ENCODE peak calls at places on chromosomes 2 and 18, in six cellular contexts. C, O, N, F, P and W are unnamed samples.

GRCh38 chr2:62785810-62786593 is 80.5 kb downstream of the EHBP1 start:
- DNase-seq in O (no peak), N (no peak), P (no peak), C (no peak), F (no peak), W (no peak)

GRCh38 chr2:116754371-116755101 is 1060.0 kb upstream of the DDX18 start:
- DNase-seq in F (no peak), N (no peak), P (no peak), C (no peak), O (no peak), W (peak)

GRCh38 chr2:42371621-42372473 is 10.8 kb upstream of the COX7A2L start:
- DNase-seq in P (no peak), C (no peak), N (no peak), F (no peak), O (no peak), W (peak)

GRCh38 chr2:101083613-101084012 is 67.6 kb downstream of the TBC1D8 start:
- DNase-seq in C (no peak), N (peak), F (no peak), P (no peak), O (no peak), W (no peak)

GRCh38 chr2:57881998-57882884 is 164.4 kb upstream of the VRK2 start:
- DNase-seq in O (no peak), C (no peak), P (no peak), N (peak), F (no peak), W (no peak)

GRCh38 chr2:68104111-68104835 is 41.5 kb upstream of the C1D start:
- DNase-seq in F (no peak), O (no peak), P (no peak), C (no peak), N (no peak), W (no peak)

GRCh38 chr2:96131152-96131817 is 7.0 kb downstream of the ASTL start:
- DNase-seq in O (no peak), C (no peak), F (no peak), P (no peak), N (no peak), W (no peak)

GRCh38 chr2:75321558-75321957 is 122.2 kb upstream of the TACR1 start:
- DNase-seq in P (no peak), F (no peak), O (no peak), N (no peak), C (no peak), W (peak)

GRCh38 chr2:27776097-27776496 is 4.6 kb downstream of the MRPL33 start:
- DNase-seq in C (no peak), N (peak), F (peak), O (no peak), P (peak), W (no peak)

GRCh38 chr2:112818094-112818902 is 18.3 kb downstream of the IL1B start:
- DNase-seq in N (peak), P (no peak), F (no peak), C (no peak), O (no peak), W (peak)

GRCh38 chr18:46445914-46446313 is 211.1 kb downstream of the LOXHD1 start:
- DNase-seq in C (no peak), F (no peak), N (no peak), O (no peak), P (no peak), W (no peak)
- TF ChIP-seq CTCF in C (no peak), F (no peak), N (no peak), O (no peak), P (no peak), W (no peak)

GRCh38 chr2:70127920-70128444 is 40.7 kb downstream of the PCBP1 start:
- DNase-seq in F (no peak), C (peak), N (no peak), O (no peak), P (no peak), W (no peak)
- H3K27ac ChIP-seq in F (no peak), C (peak), N (peak), O (no peak), P (no peak), W (no peak)

GRCh38 chr2:66440011-66440542 is 5.2 kb downstream of the MEIS1 start:
- DNase-seq in P (no peak), F (peak), O (no peak), C (no peak), N (peak), W (peak)
- H3K4me3 ChIP-seq in P (peak), F (peak), O (peak), C (no peak), N (peak), W (peak)

DNA sequence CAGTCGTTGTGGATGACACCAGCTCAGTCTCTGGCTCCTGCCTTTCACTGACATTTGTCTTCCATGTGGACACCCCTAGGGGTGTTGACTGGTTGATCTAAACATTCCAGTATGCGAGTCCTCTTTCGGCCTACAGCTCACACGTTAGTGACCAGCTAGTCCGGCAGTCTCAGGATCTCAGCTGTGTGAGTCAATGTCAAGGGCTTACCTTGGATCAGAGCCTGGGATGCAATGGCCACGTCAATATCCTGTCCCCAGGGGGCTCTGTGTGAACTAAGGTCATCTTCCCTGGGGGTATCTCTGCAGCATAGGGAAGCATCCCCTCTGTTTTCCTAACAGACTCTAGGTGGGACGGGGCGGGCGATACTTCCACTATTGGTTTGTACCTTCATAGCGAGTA is 35.1 kb upstream of the YWHAQ start:
- DNase-seq in F (no peak), O (no peak), C (no peak), P (no peak), N (no peak), W (no peak)
- TF ChIP-seq CTCF in F (no peak), O (no peak), C (no peak), P (no peak), N (no peak), W (no peak)